ENCODE peak calls at places on chromosomes 13 and 19, in eight cellular contexts. P, E, G, D, C, S, R and L are unnamed samples.

GRCh38 chr19:13181747-13182388 is 31.7 kb downstream of the IER2 start:
- DNase-seq in E (peak; percentile 79), S (peak; percentile 47), R (no peak), P (no peak), C (peak; percentile 85), D (no peak), G (peak; percentile 42), L (peak; percentile 87)

GRCh38 chr13:93345642-93346220 is 119.1 kb downstream of the GPC6 start:
- DNase-seq in G (no peak), R (no peak), P (no peak), S (no peak), E (no peak), D (no peak), C (no peak), L (no peak)

GRCh38 chr13:48489666-48490065 is 43.2 kb downstream of the RCBTB2 start:
- DNase-seq in D (no peak), G (no peak), E (no peak), S (no peak), P (no peak), C (no peak), R (no peak), L (no peak)

GRCh38 chr13:20911037-20911436 is 8.5 kb upstream of the XPO4 start:
- DNase-seq in E (no peak), C (no peak), P (peak; percentile 37), G (no peak), R (no peak), S (no peak), D (no peak), L (no peak)

GRCh38 chr13:102402292-102402691 is 444 bp upstream of the FGF14 start:
- DNase-seq in G (peak; percentile 26), E (peak; percentile 12), R (no peak), D (peak; percentile 75), S (peak; percentile 49), C (peak; percentile 31), P (peak; percentile 84), L (peak; percentile 70)

GRCh38 chr13:75258159-75258782 is 223.7 kb downstream of the TBC1D4 start:
- DNase-seq in S (peak; percentile 6), C (no peak), R (no peak), P (no peak), E (no peak), G (no peak), D (no peak), L (no peak)

GRCh38 chr13:113076681-113077401 is 28.8 kb upstream of the F7 start:
- DNase-seq in C (no peak), G (no peak), S (no peak), E (no peak), D (no peak), P (no peak), R (no peak), L (peak; percentile 24)

GRCh38 chr13:30666113-30666512 is 48.4 kb downstream of the USPL1 start:
- DNase-seq in P (peak; percentile 75), S (no peak), E (no peak), D (no peak), R (no peak), G (no peak), C (no peak), L (no peak)

GRCh38 chr19:48367855-48368254 is 3.7 kb downstream of the SYNGR4 start:
- DNase-seq in S (no peak), C (no peak), E (no peak), P (no peak), D (no peak), G (no peak), R (no peak), L (no peak)

GRCh38 chr13:33208290-33208990 is 77.1 kb downstream of the STARD13 start:
- DNase-seq in E (no peak), G (no peak), D (no peak), S (no peak), R (no peak), C (no peak), P (no peak), L (no peak)

GRCh38 chr19:17530586-17530985 is 19.1 kb downstream of the PGLS start:
- DNase-seq in R (no peak), P (peak; percentile 54), D (no peak), S (no peak), G (no peak), E (no peak), C (no peak), L (no peak)

GRCh38 chr13:27704681-27705080 is 83.0 kb downstream of the POLR1D start:
- DNase-seq in G (no peak), D (no peak), R (no peak), P (no peak), C (no peak), E (no peak), S (no peak), L (no peak)